ENCODE peak calls at places on chromosomes 2 and 18, in five cellular contexts. Y, V, A, T and D are unnamed samples.

GRCh38 chr18:37668971-37669747 is 103.6 kb upstream of the CELF4 start:
- DNase-seq in V (no peak), Y (peak), T (no peak), A (no peak), D (peak)

GRCh38 chr2:121008978-121009377 is 273.3 kb downstream of the GLI2 start:
- DNase-seq in T (peak), A (no peak), V (no peak), Y (peak), D (no peak)

GRCh38 chr2:237171396-237171795 is 85.7 kb downstream of the COPS8 start:
- DNase-seq in T (no peak), Y (no peak), A (peak), V (peak), D (no peak)

GRCh38 chr2:28395334-28396061 is 2.8 kb downstream of the FOSL2 start:
- DNase-seq in Y (no peak), A (peak), V (peak), T (no peak), D (no peak)

GRCh38 chr2:74502720-74503505 is 3.5 kb upstream of the LBX2 start:
- DNase-seq in Y (peak), V (peak), A (peak), T (peak), D (no peak)

GRCh38 chr2:85585781-85586105 is 1.5 kb downstream of the VAMP5 start:
- DNase-seq in A (peak), T (no peak), Y (no peak), V (peak), D (no peak)

GRCh38 chr2:177783091-177783490 is 289.5 kb downstream of the PDE11A start:
- DNase-seq in T (no peak), V (no peak), A (no peak), Y (no peak), D (no peak)

GRCh38 chr2:187224989-187225388 is 223.1 kb downstream of the CALCRL start:
- DNase-seq in V (no peak), A (no peak), Y (peak), T (no peak), D (no peak)

GRCh38 chr2:134402385-134402784 is 148.5 kb downstream of the MGAT5 start:
- DNase-seq in Y (no peak), T (no peak), A (no peak), V (peak), D (no peak)

GRCh38 chr2:140624188-140624587 is 1506.6 kb downstream of the LRP1B start:
- DNase-seq in A (no peak), T (no peak), V (no peak), Y (no peak), D (no peak)

GRCh38 chr2:142325870-142326269 is 195.1 kb upstream of the LRP1B start:
- DNase-seq in Y (no peak), A (no peak), V (no peak), T (no peak), D (no peak)

GRCh38 chr2:156748238-156748637 is 312.1 kb downstream of the GPD2 start:
- DNase-seq in V (no peak), A (no peak), Y (no peak), T (no peak), D (no peak)

GRCh38 chr2:156753766-156754165 is 317.6 kb downstream of the GPD2 start:
- DNase-seq in Y (no peak), A (no peak), T (no peak), V (no peak), D (no peak)

DNA sequence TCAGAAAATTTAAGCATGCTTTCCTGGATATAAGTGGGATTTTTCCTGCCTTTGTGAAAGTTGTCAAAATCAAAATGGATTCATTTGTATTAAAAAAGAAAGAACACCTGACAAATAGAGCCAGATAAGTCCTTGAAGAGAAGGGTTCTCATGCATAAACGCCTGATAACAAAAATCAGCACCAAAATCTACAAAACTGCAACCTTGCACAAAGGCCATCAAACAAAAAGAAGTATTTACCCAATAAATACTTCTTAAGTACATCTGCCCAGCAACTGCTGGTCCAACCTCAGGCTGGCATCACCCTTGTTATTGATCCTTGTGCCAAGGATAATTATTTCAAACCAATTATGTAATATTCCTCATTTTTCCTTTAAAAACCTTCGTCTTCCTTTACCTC is 315.9 kb downstream of the GPD2 start:
- DNase-seq in V (no peak), T (no peak), Y (no peak), A (no peak), D (no peak)
- H2BK12ac ChIP-seq in V (no peak), T (no peak), Y (no peak), A (no peak), D (no peak)

GRCh38 chr2:201980946-201981345 is 52.7 kb upstream of the FZD7 start:
- DNase-seq in V (no peak), T (no peak), A (no peak), Y (no peak), D (no peak)
- H2BK12ac ChIP-seq in V (no peak), T (peak), A (peak), Y (no peak), D (no peak)

GRCh38 chr18:61471832-61472406 is 138.7 kb downstream of the CDH20 start:
- DNase-seq in Y (no peak), V (no peak), A (no peak), T (no peak), D (peak)
- H2BK12ac ChIP-seq in Y (no peak), V (no peak), A (peak), T (no peak), D (no peak)

GRCh38 chr2:178886006-178886405 is 78.8 kb upstream of the TTN start:
- DNase-seq in V (no peak), T (no peak), A (no peak), Y (no peak), D (no peak)
- H2BK12ac ChIP-seq in V (no peak), T (no peak), A (no peak), Y (no peak), D (no peak)

GRCh38 chr2:12219761-12220160 is 473.3 kb downstream of the LPIN1 start:
- DNase-seq in A (no peak), V (no peak), Y (no peak), T (no peak), D (no peak)
- H2BK12ac ChIP-seq in A (no peak), V (no peak), Y (no peak), T (no peak), D (no peak)

GRCh38 chr2:173984866-173985588 is 19.9 kb upstream of the SP3 start:
- DNase-seq in V (no peak), T (no peak), A (peak), Y (no peak), D (no peak)

GRCh38 chr2:173986805-173987204 is 21.6 kb upstream of the SP3 start:
- DNase-seq in A (no peak), V (peak), Y (no peak), T (no peak), D (no peak)

GRCh38 chr2:173982918-173983317 is 17.7 kb upstream of the SP3 start:
- DNase-seq in V (no peak), A (no peak), T (no peak), Y (no peak), D (no peak)

GRCh38 chr2:173983414-173983871 is 18.3 kb upstream of the SP3 start:
- DNase-seq in A (peak), V (no peak), Y (no peak), T (no peak), D (no peak)

DNA sequence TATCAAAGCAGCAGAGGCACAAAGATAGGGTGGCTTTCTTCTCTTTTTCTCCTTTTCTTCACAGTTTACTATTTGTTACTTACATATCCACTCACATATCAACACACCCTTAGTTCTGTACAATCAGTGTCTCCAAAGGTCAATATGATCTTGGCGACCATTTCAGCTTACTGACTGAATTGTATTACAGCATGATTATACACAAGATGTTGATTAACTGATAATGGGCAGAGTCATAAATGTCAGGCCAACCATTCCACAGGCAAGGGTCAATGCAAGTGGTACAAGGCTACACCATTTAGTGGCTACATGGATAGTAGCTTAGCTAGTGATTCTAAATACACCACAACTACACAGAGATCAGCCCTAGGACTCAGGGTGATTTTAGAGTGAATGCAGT is 20.4 kb upstream of the SP3 start:
- DNase-seq in T (no peak), A (peak), Y (no peak), V (no peak), D (no peak)
- H2BK12ac ChIP-seq in T (no peak), A (no peak), Y (no peak), V (no peak), D (no peak)

DNA sequence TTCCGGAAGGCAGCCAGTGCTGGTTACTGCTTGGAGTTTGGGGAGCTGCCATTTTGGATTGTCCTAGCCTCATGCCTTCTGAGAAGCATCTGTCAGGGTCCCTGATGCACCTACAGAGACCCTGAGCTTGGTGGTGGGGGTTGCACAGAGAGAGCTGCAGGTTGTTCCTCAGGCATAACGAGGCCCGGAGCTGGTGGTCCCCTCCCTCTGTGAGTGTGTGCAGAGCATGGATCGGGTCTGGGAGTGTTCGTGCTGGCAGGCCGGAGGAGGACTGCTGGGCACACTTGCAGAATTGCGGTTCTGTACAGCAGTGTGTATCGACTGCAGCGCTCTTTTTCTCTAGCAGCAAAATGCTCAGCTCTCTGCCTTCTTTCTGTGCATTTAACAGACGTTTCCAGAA is 7.8 kb downstream of the HPCAL1 start:
- DNase-seq in A (no peak), V (no peak), Y (no peak), T (no peak), D (no peak)
- H2BK12ac ChIP-seq in A (no peak), V (no peak), Y (no peak), T (no peak), D (no peak)

GRCh38 chr2:36902385-36903120 is 63.8 kb downstream of the STRN start:
- DNase-seq in A (no peak), Y (no peak), T (no peak), V (no peak), D (no peak)

GRCh38 chr2:36911012-36911411 is 55.3 kb downstream of the STRN start:
- DNase-seq in Y (no peak), A (peak), V (no peak), T (no peak), D (no peak)

GRCh38 chr2:36904636-36905035 is 61.7 kb downstream of the STRN start:
- DNase-seq in A (no peak), T (no peak), V (no peak), Y (no peak), D (no peak)

GRCh38 chr2:36906277-36906676 is 60.1 kb downstream of the STRN start:
- DNase-seq in V (no peak), A (no peak), T (no peak), Y (no peak), D (no peak)
- H2BK12ac ChIP-seq in V (no peak), A (no peak), T (no peak), Y (no peak), D (no peak)